ENCODE peak calls at places on chromosomes 1 and 21, in five cellular contexts. E, R, X, Z and I are unnamed samples.

GRCh38 chr1:228206582-228207351 is 1.1 kb upstream of the OBSCN start:
- DNase-seq in R (no peak), Z (no peak), E (no peak), X (no peak), I (no peak)

GRCh38 chr1:84959294-84959693 is 37.6 kb downstream of the MCOLN2 start:
- DNase-seq in X (no peak), E (no peak), R (peak; percentile 31), Z (no peak), I (no peak)

GRCh38 chr21:34736116-34736870 is 67.5 kb downstream of the CLIC6 start:
- DNase-seq in R (no peak), Z (no peak), X (no peak), E (no peak), I (no peak)

GRCh38 chr1:115429242-115429641 is 91.2 kb upstream of the NGF start:
- DNase-seq in Z (no peak), X (no peak), E (no peak), R (no peak), I (no peak)

GRCh38 chr1:19512545-19512944 is 27.2 kb upstream of the CAPZB start:
- DNase-seq in E (peak; percentile 35), X (no peak), R (peak; percentile 9), Z (no peak), I (no peak)

GRCh38 chr1:109091196-109092193 is 931 bp downstream of the TMEM167B start:
- DNase-seq in X (no peak), Z (no peak), E (no peak), R (no peak), I (no peak)

GRCh38 chr21:21715286-21715969 is 717.2 kb downstream of the NCAM2 start:
- DNase-seq in X (no peak), E (peak; percentile 86), Z (no peak), R (no peak), I (no peak)

GRCh38 chr1:117612517-117613248 is 6.8 kb downstream of the TENT5C start:
- DNase-seq in E (no peak), Z (no peak), R (no peak), X (no peak), I (no peak)

GRCh38 chr21:32256873-32257620 is 21.8 kb downstream of the MIS18A start:
- DNase-seq in X (no peak), R (no peak), Z (peak; percentile 56), E (peak; percentile 91), I (peak; percentile 87)

GRCh38 chr1:37272626-37273025 is 201.8 kb upstream of the ZC3H12A start:
- DNase-seq in R (no peak), E (no peak), X (no peak), Z (no peak), I (no peak)

GRCh38 chr1:226772456-226773139 is 33.5 kb upstream of the ITPKB start:
- DNase-seq in E (no peak), R (no peak), X (no peak), Z (no peak), I (no peak)

GRCh38 chr21:33390479-33390878 is 12.7 kb upstream of the IFNGR2 start:
- DNase-seq in E (no peak), R (no peak), X (no peak), Z (no peak), I (no peak)

GRCh38 chr1:98086796-98087195 is 166.0 kb upstream of the DPYD start:
- DNase-seq in X (no peak), Z (no peak), R (no peak), E (peak; percentile 92), I (no peak)

GRCh38 chr1:94553323-94553730 is 11.8 kb upstream of the F3 start:
- DNase-seq in E (no peak), R (no peak), X (peak; percentile 17), Z (no peak), I (no peak)

GRCh38 chr1:150575072-150575489 is 4.3 kb downstream of the MCL1 start:
- DNase-seq in Z (no peak), R (no peak), X (no peak), E (no peak), I (no peak)

GRCh38 chr1:236495359-236496120 is 28.2 kb upstream of the LGALS8 start:
- DNase-seq in X (peak; percentile 30), Z (no peak), E (no peak), R (no peak), I (peak; percentile 47)

GRCh38 chr1:18900303-18900841 is 2.0 kb downstream of the ALDH4A1 start:
- DNase-seq in X (no peak), E (no peak), R (no peak), Z (no peak), I (no peak)

GRCh38 chr21:28632718-28633408 is 359.8 kb downstream of the LTN1 start:
- DNase-seq in X (no peak), Z (no peak), E (no peak), R (no peak), I (no peak)

GRCh38 chr1:202656951-202657646 is 53.2 kb downstream of the SYT2 start:
- DNase-seq in E (no peak), Z (no peak), X (no peak), R (no peak), I (no peak)

GRCh38 chr21:38679531-38679930 is 126.2 kb upstream of the ETS2 start:
- DNase-seq in X (no peak), E (peak; percentile 59), R (no peak), Z (no peak), I (no peak)

GRCh38 chr1:28359592-28360239 is 9.8 kb upstream of the PHACTR4 start:
- DNase-seq in R (peak; percentile 66), Z (peak; percentile 64), X (peak; percentile 87), E (peak; percentile 58), I (peak; percentile 59)

GRCh38 chr1:19597463-19598309 is 46.4 kb upstream of the NBL1 start:
- DNase-seq in E (no peak), R (peak; percentile 74), Z (no peak), X (peak; percentile 82), I (no peak)

GRCh38 chr1:175865041-175865766 is 121.8 kb upstream of the TNR start:
- DNase-seq in E (no peak), R (no peak), X (no peak), Z (no peak), I (no peak)

GRCh38 chr1:209155556-209155955 is 428.0 kb upstream of the CAMK1G start:
- DNase-seq in X (no peak), Z (no peak), R (no peak), E (no peak), I (no peak)

GRCh38 chr21:34227386-34227852 is 136.4 kb upstream of the KCNE2 start:
- DNase-seq in E (peak; percentile 69), X (no peak), R (no peak), Z (no peak), I (no peak)

GRCh38 chr1:110673197-110673701 is 1.5 kb downstream of the KCNA3 start:
- DNase-seq in Z (no peak), X (no peak), R (no peak), E (no peak), I (peak; percentile 22)

GRCh38 chr1:198121058-198121829 is 35.6 kb upstream of the NEK7 start:
- DNase-seq in E (peak; percentile 11), X (no peak), Z (no peak), R (no peak), I (no peak)

GRCh38 chr1:38191451-38191850 is 144.9 kb upstream of the POU3F1 start:
- DNase-seq in E (no peak), R (no peak), Z (no peak), X (no peak), I (no peak)

GRCh38 chr1:162560303-162561036 is 1.1 kb upstream of the UAP1 start:
- DNase-seq in E (no peak), Z (no peak), R (no peak), X (peak; percentile 23), I (no peak)

GRCh38 chr1:59015708-59016107 is 231.9 kb upstream of the JUN start:
- DNase-seq in E (no peak), R (no peak), Z (no peak), X (no peak), I (no peak)

GRCh38 chr1:12113433-12114339 is 50.6 kb downstream of the TNFRSF8 start:
- DNase-seq in X (no peak), E (no peak), R (no peak), Z (no peak), I (peak; percentile 7)

GRCh38 chr1:54996359-54996868 is 2.3 kb upstream of the BSND start:
- DNase-seq in R (peak; percentile 63), Z (peak; percentile 62), E (peak; percentile 38), X (no peak), I (peak; percentile 70)

GRCh38 chr1:26970810-26971209 is 10.5 kb upstream of the KDF1 start:
- DNase-seq in Z (no peak), R (no peak), X (no peak), E (no peak), I (no peak)

GRCh38 chr1:173062156-173062938 is 11.6 kb upstream of the TNFSF18 start:
- DNase-seq in Z (no peak), X (no peak), E (peak; percentile 38), R (no peak), I (no peak)

GRCh38 chr1:117241512-117241911 is 30.8 kb upstream of the VTCN1 start:
- DNase-seq in Z (no peak), R (no peak), X (no peak), E (no peak), I (no peak)

GRCh38 chr1:115112496-115113375 is 23.4 kb upstream of the TSPAN2 start:
- DNase-seq in R (peak; percentile 28), X (peak; percentile 24), Z (peak; percentile 38), E (no peak), I (peak; percentile 25)